ENCODE peak calls at places on chromosomes 13 and 19, in seven cellular contexts. S is progenitor cell of endocrine pancreas, D is ascending aorta, V is DMS 273 treated with DMSO at 0.1 percent for 48 hours, N is cardiac muscle cell, X is left ventricle myocardium inferior, R is amniotic stem cell. F is an unnamed sample.
A peak's percentile ranks its signal among the peaks of the same experiment; 100 is the strongest.

GRCh38 chr13:33022986-33023385 is 6.8 kb downstream of the KL start:
- DNase-seq in S (no peak), D (no peak), V (no peak), N (no peak), X (no peak), R (no peak), F (no peak)

GRCh38 chr13:76000131-76000530 is 364.0 kb downstream of the LMO7 start:
- DNase-seq in S (no peak), D (no peak), V (no peak), N (no peak), X (no peak), R (no peak), F (no peak)

GRCh38 chr13:104318121-104318520 is 1251.9 kb upstream of the SLC10A2 start:
- DNase-seq in S (no peak), D (no peak), V (no peak), N (peak; percentile 9), X (no peak), R (no peak), F (peak; percentile 40)

GRCh38 chr19:18427752-18428131 is 8.5 kb downstream of the SSBP4 start:
- DNase-seq in S (no peak), D (no peak), V (no peak), N (no peak), X (no peak), R (no peak), F (no peak)

GRCh38 chr19:35299523-35300339 is 7.8 kb downstream of the MAG start:
- DNase-seq in S (no peak), D (no peak), V (no peak), N (peak; percentile 37), X (no peak), R (no peak), F (no peak)

GRCh38 chr13:113317031-113317430 is 20.0 kb downstream of the LAMP1 start:
- DNase-seq in S (no peak), D (no peak), V (no peak), N (no peak), X (no peak), R (no peak), F (no peak)

GRCh38 chr13:97855570-97855970 is 97.9 kb upstream of the IPO5 start:
- DNase-seq in S (peak; percentile 10), D (no peak), V (peak; percentile 31), N (peak; percentile 87), X (no peak), R (peak; percentile 80), F (peak; percentile 45)

GRCh38 chr13:36674337-36675212 is 755 bp downstream of the SERTM1 start:
- DNase-seq in S (no peak), D (no peak), V (no peak), N (no peak), X (no peak), R (no peak), F (no peak)

GRCh38 chr13:110442946-110443632 is 118.4 kb downstream of the RAB20 start:
- DNase-seq in S (no peak), D (no peak), V (no peak), N (no peak), X (no peak), R (peak; percentile 31), F (peak; percentile 67)

GRCh38 chr13:24997367-24997967 is 98.5 kb upstream of the PABPC3 start:
- DNase-seq in S (no peak), D (no peak), V (no peak), N (peak; percentile 56), X (no peak), R (peak; percentile 36), F (no peak)

GRCh38 chr19:2491130-2491801 is 15.3 kb downstream of the GADD45B start:
- DNase-seq in S (no peak), D (no peak), V (no peak), N (no peak), X (no peak), R (no peak), F (peak; percentile 89)

GRCh38 chr13:33544308-33544707 is 258.8 kb upstream of the STARD13 start:
- DNase-seq in S (no peak), D (no peak), V (no peak), N (no peak), X (no peak), R (no peak), F (no peak)

GRCh38 chr19:54523403-54523802 is 20.8 kb downstream of the LAIR2 start:
- DNase-seq in S (no peak), D (no peak), V (no peak), N (no peak), X (no peak), R (no peak), F (peak; percentile 50)

GRCh38 chr19:43606569-43607229 is 5.2 kb upstream of the SRRM5 start:
- DNase-seq in S (no peak), D (no peak), V (peak; percentile 25), N (no peak), X (no peak), R (no peak), F (no peak)

GRCh38 chr13:113932060-113932459 is 41.8 kb downstream of the C13orf46 start:
- DNase-seq in S (no peak), D (no peak), V (no peak), N (no peak), X (no peak), R (no peak), F (no peak)

GRCh38 chr19:5621945-5622464 is 571 bp downstream of the SAFB2 start:
- DNase-seq in S (no peak), D (no peak), V (no peak), N (no peak), X (no peak), R (no peak), F (no peak)

GRCh38 chr19:40398417-40399056 is 8.6 kb upstream of the HIPK4 start:
- DNase-seq in S (no peak), D (no peak), V (no peak), N (peak; percentile 38), X (peak; percentile 38), R (no peak), F (no peak)

GRCh38 chr13:23995283-23996073 is 98.2 kb upstream of the C1QTNF9B start:
- DNase-seq in S (no peak), D (no peak), V (no peak), N (no peak), X (no peak), R (no peak), F (no peak)

GRCh38 chr19:16825312-16826168 is 3.7 kb upstream of the SIN3B start:
- DNase-seq in S (no peak), D (no peak), V (peak; percentile 59), N (no peak), X (peak; percentile 58), R (no peak), F (peak; percentile 45)

GRCh38 chr13:109510036-109510435 is 276.3 kb downstream of the IRS2 start:
- DNase-seq in S (no peak), D (no peak), V (no peak), N (no peak), X (no peak), R (no peak), F (no peak)

GRCh38 chr19:18205180-18205915 is 1.5 kb upstream of the RAB3A start:
- DNase-seq in S (no peak), D (peak; percentile 63), V (peak; percentile 56), N (peak; percentile 82), X (peak; percentile 86), R (peak; percentile 75), F (peak; percentile 21)

GRCh38 chr19:44570984-44571684 is 41.7 kb upstream of the CEACAM20 start:
- DNase-seq in S (peak; percentile 60), D (no peak), V (no peak), N (peak; percentile 86), X (no peak), R (peak; percentile 64), F (peak; percentile 52)

GRCh38 chr13:112859817-112860190 is 109.2 kb upstream of the MCF2L start:
- DNase-seq in S (no peak), D (no peak), V (no peak), N (no peak), X (no peak), R (no peak), F (no peak)

GRCh38 chr13:99382428-99383133 is 75.4 kb upstream of the GPR183 start:
- DNase-seq in S (no peak), D (no peak), V (no peak), N (no peak), X (no peak), R (no peak), F (no peak)

GRCh38 chr13:39913339-39913738 is 257.9 kb downstream of the COG6 start:
- DNase-seq in S (no peak), D (no peak), V (no peak), N (no peak), X (no peak), R (no peak), F (no peak)

GRCh38 chr19:2274937-2275535 is 6.9 kb downstream of the PEAK3 start:
- DNase-seq in S (no peak), D (no peak), V (peak; percentile 33), N (peak; percentile 77), X (peak; percentile 64), R (no peak), F (no peak)

GRCh38 chr19:1280588-1281269 is 4.9 kb upstream of the EFNA2 start:
- DNase-seq in S (no peak), D (no peak), V (no peak), N (no peak), X (no peak), R (no peak), F (no peak)

GRCh38 chr13:27171830-27172494 is 351 bp upstream of the USP12 start:
- DNase-seq in S (peak; percentile 90), D (peak; percentile 66), V (no peak), N (peak; percentile 96), X (peak; percentile 93), R (peak; percentile 72), F (peak; percentile 80)

GRCh38 chr19:36182612-36183454 is 30.6 kb upstream of the COX7A1 start:
- DNase-seq in S (no peak), D (no peak), V (no peak), N (peak; percentile 3), X (no peak), R (no peak), F (peak; percentile 36)

GRCh38 chr19:55319786-55320185 is 5.4 kb downstream of the TMEM150B start:
- DNase-seq in S (peak; percentile 67), D (no peak), V (no peak), N (peak; percentile 78), X (peak; percentile 38), R (no peak), F (no peak)

F was measured in NCI-H226.